ENCODE peak calls at places on chromosomes 11 and 22, in seven cellular contexts. One of them, this sample, is unnamed.

GRCh38 chr22:22085702-22086500 is 103.3 kb upstream of the TOP3B start:
- DNase-seq in SK-N-SH: peak; percentile 44
- DNase-seq in HepG2: no peak
- DNase-seq in GM12878: no peak
- DNase-seq in H1: no peak
- DNase-seq in HCT116: peak; percentile 15
- DNase-seq in K562: peak; percentile 76
- DNase-seq in this sample: no peak

GRCh38 chr11:15291885-15292284 is 177.2 kb downstream of the INSC start:
- DNase-seq in GM12878: no peak
- DNase-seq in HepG2: no peak
- DNase-seq in HCT116: no peak
- DNase-seq in SK-N-SH: no peak
- DNase-seq in K562: no peak
- DNase-seq in H1: no peak
- DNase-seq in this sample: no peak

GRCh38 chr11:46295312-46295995 is 18.0 kb downstream of the CREB3L1 start:
- DNase-seq in K562: peak; percentile 96
- DNase-seq in H1: peak; percentile 92
- DNase-seq in HCT116: no peak
- DNase-seq in GM12878: no peak
- DNase-seq in SK-N-SH: peak; percentile 99
- DNase-seq in HepG2: peak; percentile 27
- DNase-seq in this sample: peak; percentile 91

GRCh38 chr11:2293396-2294339 is 8.1 kb downstream of the C11orf21 start:
- DNase-seq in SK-N-SH: no peak
- DNase-seq in H1: peak; percentile 45
- DNase-seq in K562: no peak
- DNase-seq in HepG2: no peak
- DNase-seq in GM12878: no peak
- DNase-seq in HCT116: no peak
- DNase-seq in this sample: no peak

GRCh38 chr11:81658722-81659121 is 1074.9 kb downstream of the FAM181B start:
- DNase-seq in H1: no peak
- DNase-seq in HCT116: no peak
- DNase-seq in HepG2: peak; percentile 20
- DNase-seq in SK-N-SH: peak; percentile 10
- DNase-seq in K562: no peak
- DNase-seq in GM12878: no peak
- DNase-seq in this sample: peak; percentile 20

GRCh38 chr22:43000441-43001175 is 14.3 kb downstream of the PACSIN2 start:
- DNase-seq in SK-N-SH: no peak
- DNase-seq in HepG2: no peak
- DNase-seq in GM12878: no peak
- DNase-seq in K562: no peak
- DNase-seq in H1: no peak
- DNase-seq in HCT116: no peak
- DNase-seq in this sample: no peak

GRCh38 chr11:61870429-61871039 is 20.8 kb downstream of the FADS3 start:
- DNase-seq in HCT116: no peak
- DNase-seq in HepG2: no peak
- DNase-seq in K562: peak; percentile 38
- DNase-seq in GM12878: no peak
- DNase-seq in SK-N-SH: no peak
- DNase-seq in H1: no peak
- DNase-seq in this sample: no peak

GRCh38 chr11:2269601-2270321 is 627 bp downstream of the ASCL2 start:
- DNase-seq in HCT116: no peak
- DNase-seq in H1: peak; percentile 76
- DNase-seq in K562: peak; percentile 43
- DNase-seq in SK-N-SH: peak; percentile 82
- DNase-seq in GM12878: no peak
- DNase-seq in HepG2: no peak
- DNase-seq in this sample: peak; percentile 67

GRCh38 chr11:116840224-116840745 is 2.9 kb upstream of the APOA1 start:
- DNase-seq in HCT116: no peak
- DNase-seq in HepG2: peak; percentile 47
- DNase-seq in K562: peak; percentile 46
- DNase-seq in SK-N-SH: no peak
- DNase-seq in GM12878: no peak
- DNase-seq in H1: no peak
- DNase-seq in this sample: no peak

GRCh38 chr22:31082606-31083376 is 1.7 kb downstream of the SMTN start:
- DNase-seq in GM12878: no peak
- DNase-seq in K562: peak; percentile 82
- DNase-seq in HepG2: peak; percentile 60
- DNase-seq in HCT116: peak; percentile 69
- DNase-seq in SK-N-SH: peak; percentile 58
- DNase-seq in H1: peak; percentile 79
- DNase-seq in this sample: no peak

GRCh38 chr11:73193251-73194033 is 24.6 kb upstream of the P2RY2 start:
- DNase-seq in GM12878: peak; percentile 68
- DNase-seq in K562: no peak
- DNase-seq in HepG2: no peak
- DNase-seq in SK-N-SH: no peak
- DNase-seq in HCT116: no peak
- DNase-seq in H1: no peak
- DNase-seq in this sample: no peak

GRCh38 chr11:33413296-33413695 is 156.1 kb downstream of the HIPK3 start:
- DNase-seq in HepG2: no peak
- DNase-seq in HCT116: no peak
- DNase-seq in SK-N-SH: no peak
- DNase-seq in H1: no peak
- DNase-seq in GM12878: no peak
- DNase-seq in K562: no peak
- DNase-seq in this sample: no peak

GRCh38 chr22:48857202-48857805 is 970.4 kb downstream of the BRD1 start:
- DNase-seq in SK-N-SH: no peak
- DNase-seq in HCT116: no peak
- DNase-seq in H1: no peak
- DNase-seq in K562: no peak
- DNase-seq in HepG2: no peak
- DNase-seq in GM12878: no peak
- DNase-seq in this sample: no peak

GRCh38 chr11:70289582-70289981 is 19.1 kb downstream of the PPFIA1 start:
- DNase-seq in HCT116: no peak
- DNase-seq in SK-N-SH: no peak
- DNase-seq in GM12878: no peak
- DNase-seq in HepG2: no peak
- DNase-seq in H1: no peak
- DNase-seq in K562: no peak
- DNase-seq in this sample: no peak

GRCh38 chr11:19432370-19433163 is 191.8 kb upstream of the E2F8 start:
- DNase-seq in GM12878: peak; percentile 74
- DNase-seq in SK-N-SH: no peak
- DNase-seq in K562: no peak
- DNase-seq in H1: peak; percentile 54
- DNase-seq in HepG2: no peak
- DNase-seq in HCT116: no peak
- DNase-seq in this sample: no peak

GRCh38 chr11:117919326-117920275 is 9.6 kb downstream of the TMPRSS13 start:
- DNase-seq in H1: no peak
- DNase-seq in HepG2: no peak
- DNase-seq in SK-N-SH: no peak
- DNase-seq in K562: no peak
- DNase-seq in GM12878: no peak
- DNase-seq in HCT116: no peak
- DNase-seq in this sample: no peak

GRCh38 chr22:37940698-37941376 is 12.6 kb downstream of the C22orf23 start:
- DNase-seq in GM12878: no peak
- DNase-seq in H1: no peak
- DNase-seq in K562: no peak
- DNase-seq in HCT116: no peak
- DNase-seq in SK-N-SH: no peak
- DNase-seq in HepG2: no peak
- DNase-seq in this sample: no peak

GRCh38 chr11:1853376-1854131 is 670 bp downstream of the LSP1 start:
- DNase-seq in HCT116: no peak
- DNase-seq in HepG2: no peak
- DNase-seq in GM12878: no peak
- DNase-seq in H1: no peak
- DNase-seq in K562: no peak
- DNase-seq in SK-N-SH: no peak
- DNase-seq in this sample: no peak

GRCh38 chr11:27977031-27977430 is 130.9 kb downstream of the KIF18A start:
- DNase-seq in K562: no peak
- DNase-seq in H1: no peak
- DNase-seq in HepG2: no peak
- DNase-seq in SK-N-SH: no peak
- DNase-seq in HCT116: peak; percentile 45
- DNase-seq in GM12878: no peak
- DNase-seq in this sample: no peak

GRCh38 chr11:2687782-2688191 is 12.0 kb downstream of the KCNQ1OT1 start:
- DNase-seq in H1: no peak
- DNase-seq in K562: no peak
- DNase-seq in HepG2: no peak
- DNase-seq in SK-N-SH: no peak
- DNase-seq in GM12878: no peak
- DNase-seq in HCT116: no peak
- DNase-seq in this sample: no peak

GRCh38 chr11:45053736-45054446 is 92.5 kb upstream of the PRDM11 start:
- DNase-seq in HepG2: no peak
- DNase-seq in H1: no peak
- DNase-seq in K562: no peak
- DNase-seq in HCT116: no peak
- DNase-seq in GM12878: no peak
- DNase-seq in SK-N-SH: no peak
- DNase-seq in this sample: no peak

GRCh38 chr22:29938285-29938693 is 55.3 kb downstream of the MTMR3 start:
- DNase-seq in HepG2: no peak
- DNase-seq in SK-N-SH: no peak
- DNase-seq in H1: no peak
- DNase-seq in K562: no peak
- DNase-seq in GM12878: peak; percentile 54
- DNase-seq in HCT116: no peak
- DNase-seq in this sample: no peak
- TF ChIP-seq YY1 in HepG2: no peak
- TF ChIP-seq YY1 in SK-N-SH: no peak
- TF ChIP-seq YY1 in H1: no peak
- TF ChIP-seq YY1 in K562: no peak
- TF ChIP-seq YY1 in GM12878: no peak
- TF ChIP-seq YY1 in HCT116: no peak
- TF ChIP-seq YY1 in this sample: no peak

DNA sequence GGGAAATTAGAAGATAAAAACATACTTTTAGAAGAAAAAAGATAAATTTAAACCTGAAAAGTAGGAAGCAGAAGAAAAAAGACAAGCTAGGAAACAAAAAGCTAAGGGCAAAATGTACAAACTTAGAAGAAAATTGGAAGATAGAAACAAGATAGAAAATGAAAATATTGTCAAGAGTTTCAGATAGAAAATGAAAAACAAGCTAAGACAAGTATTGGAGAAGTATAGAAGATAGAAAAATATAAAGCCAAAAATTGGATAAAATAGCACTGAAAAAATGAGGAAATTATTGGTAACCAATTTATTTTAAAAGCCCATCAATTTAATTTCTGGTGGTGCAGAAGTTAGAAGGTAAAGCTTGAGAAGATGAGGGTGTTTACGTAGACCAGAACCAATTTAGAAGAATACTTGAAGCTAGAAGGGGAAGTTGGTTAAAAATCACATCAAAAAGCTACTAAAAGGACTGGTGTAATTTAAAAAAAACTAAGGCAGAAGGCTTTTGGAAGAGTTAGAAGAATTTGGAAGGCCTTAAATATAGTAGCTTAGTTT is 942 bp downstream of the MALAT1 start:
- DNase-seq in GM12878: no peak
- DNase-seq in HCT116: no peak
- DNase-seq in K562: no peak
- DNase-seq in HepG2: no peak
- DNase-seq in SK-N-SH: no peak
- DNase-seq in H1: no peak
- DNase-seq in this sample: no peak
- TF ChIP-seq YY1 in GM12878: no peak
- TF ChIP-seq YY1 in HCT116: no peak
- TF ChIP-seq YY1 in K562: no peak
- TF ChIP-seq YY1 in HepG2: no peak
- TF ChIP-seq YY1 in SK-N-SH: no peak
- TF ChIP-seq YY1 in H1: no peak
- TF ChIP-seq YY1 in this sample: no peak

GRCh38 chr11:11620966-11621880 is 582 bp downstream of the GALNT18 start:
- DNase-seq in SK-N-SH: peak; percentile 59
- DNase-seq in GM12878: no peak
- DNase-seq in HCT116: no peak
- DNase-seq in H1: no peak
- DNase-seq in K562: no peak
- DNase-seq in HepG2: no peak
- DNase-seq in this sample: no peak
- TF ChIP-seq YY1 in SK-N-SH: no peak
- TF ChIP-seq YY1 in GM12878: peak; percentile 13
- TF ChIP-seq YY1 in HCT116: no peak
- TF ChIP-seq YY1 in H1: no peak
- TF ChIP-seq YY1 in K562: no peak
- TF ChIP-seq YY1 in HepG2: no peak
- TF ChIP-seq YY1 in this sample: no peak

GRCh38 chr11:56845121-56845732 is 96.7 kb upstream of the OR9G4 start:
- DNase-seq in SK-N-SH: no peak
- DNase-seq in GM12878: no peak
- DNase-seq in HCT116: no peak
- DNase-seq in HepG2: no peak
- DNase-seq in K562: no peak
- DNase-seq in H1: no peak
- DNase-seq in this sample: no peak

GRCh38 chr11:56842829-56843794 is 94.6 kb upstream of the OR9G4 start:
- DNase-seq in H1: no peak
- DNase-seq in SK-N-SH: no peak
- DNase-seq in HepG2: no peak
- DNase-seq in GM12878: no peak
- DNase-seq in K562: no peak
- DNase-seq in HCT116: no peak
- DNase-seq in this sample: no peak

GRCh38 chr11:56846631-56847400 is 98.3 kb upstream of the OR9G4 start:
- DNase-seq in K562: no peak
- DNase-seq in H1: no peak
- DNase-seq in HCT116: no peak
- DNase-seq in HepG2: no peak
- DNase-seq in GM12878: no peak
- DNase-seq in SK-N-SH: peak; percentile 51
- DNase-seq in this sample: no peak

GRCh38 chr11:56843816-56844215 is 95.3 kb upstream of the OR9G4 start:
- DNase-seq in GM12878: no peak
- DNase-seq in HCT116: no peak
- DNase-seq in SK-N-SH: no peak
- DNase-seq in K562: no peak
- DNase-seq in HepG2: no peak
- DNase-seq in H1: no peak
- DNase-seq in this sample: no peak

DNA sequence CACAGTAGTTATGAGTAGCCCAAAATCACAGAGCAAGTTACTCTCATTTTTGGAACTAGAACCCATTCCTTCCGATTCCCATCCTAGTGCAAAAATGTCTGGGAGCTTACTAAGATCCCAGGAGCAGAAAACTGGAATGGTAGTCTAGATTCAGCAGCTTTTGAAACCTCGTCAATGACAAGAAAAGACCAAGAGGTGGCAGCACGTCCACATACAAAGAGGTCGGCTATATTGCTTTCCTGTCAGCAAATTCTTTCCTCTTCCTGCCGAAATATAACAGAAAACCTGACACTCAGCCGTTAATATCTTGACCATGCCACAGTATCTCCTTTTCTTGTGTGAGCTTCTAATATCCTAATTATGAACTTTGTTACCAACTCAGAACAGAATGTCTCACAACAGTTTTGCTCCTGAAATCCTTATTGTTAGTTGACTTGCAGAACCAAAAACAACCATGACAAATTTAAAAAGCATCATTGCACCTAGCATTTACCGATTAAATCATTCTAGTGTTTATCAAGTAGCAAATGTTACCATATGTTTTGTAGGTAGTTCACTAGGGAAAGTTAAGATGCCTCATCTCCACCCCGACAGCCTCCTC is 92.8 kb upstream of the OR9G4 start:
- DNase-seq in GM12878: peak; percentile 7
- DNase-seq in K562: peak; percentile 38
- DNase-seq in HCT116: peak; percentile 27
- DNase-seq in SK-N-SH: peak; percentile 60
- DNase-seq in H1: peak; percentile 62
- DNase-seq in HepG2: peak; percentile 52
- DNase-seq in this sample: peak; percentile 51
- TF ChIP-seq YY1 in GM12878: no peak
- TF ChIP-seq YY1 in K562: no peak
- TF ChIP-seq YY1 in HCT116: no peak
- TF ChIP-seq YY1 in SK-N-SH: no peak
- TF ChIP-seq YY1 in H1: no peak
- TF ChIP-seq YY1 in HepG2: no peak
- TF ChIP-seq YY1 in this sample: no peak